ENCODE peak calls at places on chromosomes 4 and X, in five cellular contexts. V is fibroblast of lung, I is IMR-90, G is colonic mucosa, F is astrocyte. X is an unnamed sample.
A peak's percentile ranks its signal among the peaks of the same experiment; 100 is the strongest.

GRCh38 chr4:121784975-121785374 is 16.1 kb upstream of the EXOSC9 start:
- DNase-seq in F (peak; percentile 97), I (peak; percentile 97), V (peak; percentile 89), G (no peak), X (peak; percentile 77)

GRCh38 chr4:7462509-7462971 is 27.8 kb upstream of the PSAPL1 start:
- DNase-seq in G (no peak), I (peak; percentile 2), V (no peak), F (peak; percentile 23), X (peak; percentile 88)

GRCh38 chrX:18887177-18887820 is 96.6 kb downstream of the PHKA2 start:
- DNase-seq in F (no peak), V (peak; percentile 20), I (no peak), G (peak; percentile 52), X (no peak)

GRCh38 chr4:6763330-6763851 is 19.1 kb upstream of the KIAA0232 start:
- DNase-seq in V (no peak), I (no peak), G (peak; percentile 37), F (no peak), X (peak; percentile 90)

GRCh38 chrX:93660575-93660974 is 12.8 kb downstream of the NAP1L3 start:
- DNase-seq in V (no peak), G (no peak), F (no peak), I (no peak), X (no peak)

GRCh38 chr4:186940476-186940875 is 216.8 kb upstream of the FAT1 start:
- DNase-seq in V (no peak), G (no peak), I (no peak), F (no peak), X (no peak)

GRCh38 chrX:70039758-70040157 is 10.0 kb downstream of the AWAT2 start:
- DNase-seq in V (no peak), I (no peak), F (no peak), G (no peak), X (peak; percentile 31)

GRCh38 chr4:80307183-80307735 is 28.3 kb upstream of the CFAP299 start:
- DNase-seq in F (peak; percentile 85), V (no peak), I (peak; percentile 41), G (no peak), X (no peak)

GRCh38 chr4:79576480-79576803 is 168.4 kb upstream of the GK2 start:
- DNase-seq in F (peak; percentile 4), I (peak; percentile 18), V (peak; percentile 57), G (no peak), X (peak; percentile 60)

GRCh38 chrX:42028113-42028512 is 104.8 kb upstream of the CASK start:
- DNase-seq in G (no peak), I (no peak), V (no peak), F (no peak), X (no peak)

GRCh38 chrX:138034136-138034535 is 468.2 kb downstream of the ZIC3 start:
- DNase-seq in V (no peak), I (no peak), F (no peak), G (no peak), X (peak; percentile 51)

GRCh38 chr4:11847161-11847560 is 418.5 kb upstream of the HS3ST1 start:
- DNase-seq in I (no peak), V (peak; percentile 23), F (no peak), G (no peak), X (no peak)

GRCh38 chrX:2451456-2452316 is 49.1 kb downstream of the DHRSX start:
- DNase-seq in V (peak; percentile 56), F (peak; percentile 81), G (no peak), I (peak; percentile 62), X (no peak)

GRCh38 chr4:153205757-153206156 is 1.5 kb downstream of the TRIM2 start:
- DNase-seq in F (peak; percentile 46), I (no peak), G (peak; percentile 90), V (no peak), X (peak; percentile 76)

GRCh38 chrX:136268051-136269048 is 17.1 kb upstream of the MAP7D3 start:
- DNase-seq in I (peak; percentile 50), G (peak; percentile 47), V (peak; percentile 54), F (no peak), X (peak; percentile 67)

GRCh38 chr4:38663021-38663800 is 788 bp upstream of the KLF3 start:
- DNase-seq in G (peak; percentile 45), I (no peak), V (peak; percentile 87), F (no peak), X (no peak)

GRCh38 chr4:60744767-60745166 is 455.4 kb upstream of the ADGRL3 start:
- DNase-seq in G (no peak), V (peak; percentile 8), F (no peak), I (peak; percentile 45), X (peak; percentile 54)

GRCh38 chr4:2341261-2341841 is 77.1 kb downstream of the ZFYVE28 start:
- DNase-seq in F (no peak), I (no peak), G (peak; percentile 14), V (no peak), X (no peak)

GRCh38 chrX:106927023-106927422 is 6.8 kb downstream of the CLDN2 start:
- DNase-seq in G (no peak), F (no peak), I (no peak), V (no peak), X (peak; percentile 14)

GRCh38 chr4:122847931-122848330 is 21.3 kb downstream of the FGF2 start:
- DNase-seq in G (no peak), V (no peak), I (no peak), F (no peak), X (no peak)

GRCh38 chr4:538542-539142 is 37.5 kb downstream of the TMEM271 start:
- DNase-seq in F (no peak), G (no peak), I (no peak), V (no peak), X (no peak)

GRCh38 chr4:5036239-5036638 is 15.0 kb upstream of the STK32B start:
- DNase-seq in V (no peak), G (no peak), F (peak; percentile 70), I (peak; percentile 70), X (peak; percentile 11)

GRCh38 chr4:743463-744211 is 38.0 kb downstream of the PCGF3 start:
- DNase-seq in I (peak; percentile 35), F (no peak), G (no peak), V (peak; percentile 45), X (no peak)

GRCh38 chrX:30301977-30302376 is 7.2 kb downstream of the NR0B1 start:
- DNase-seq in F (peak; percentile 18), I (peak; percentile 43), V (peak; percentile 53), G (no peak), X (peak; percentile 48)

GRCh38 chrX:108285361-108285760 is 152.9 kb downstream of the COL4A6 start:
- DNase-seq in I (no peak), F (no peak), V (no peak), G (no peak), X (no peak)

GRCh38 chr4:161522031-161522430 is 641.8 kb downstream of the FSTL5 start:
- DNase-seq in G (no peak), I (no peak), V (peak; percentile 12), F (peak; percentile 20), X (no peak)

GRCh38 chr4:88600129-88600849 is 8.0 kb downstream of the HERC3 start:
- DNase-seq in V (peak; percentile 67), I (peak; percentile 95), G (no peak), F (peak; percentile 97), X (peak; percentile 89)

GRCh38 chrX:57918750-57919436 is 8.6 kb upstream of the ZXDA start:
- DNase-seq in G (peak; percentile 26), F (no peak), I (peak; percentile 17), V (peak; percentile 35), X (peak; percentile 71)

GRCh38 chr4:149781150-149781549 is 34.5 kb downstream of the IQCM start:
- DNase-seq in F (peak; percentile 87), G (no peak), I (peak; percentile 80), V (peak; percentile 91), X (peak; percentile 72)

GRCh38 chrX:67604979-67605703 is 61.3 kb downstream of the AR start:
- DNase-seq in G (no peak), I (peak; percentile 68), V (peak; percentile 70), F (peak; percentile 91), X (no peak)

GRCh38 chr4:134078230-134078914 is 123.2 kb downstream of the PABPC4L start:
- DNase-seq in G (no peak), I (no peak), F (no peak), V (peak; percentile 1), X (no peak)

GRCh38 chrX:460823-461640 is 74.3 kb upstream of the PPP2R3B start:
- DNase-seq in V (no peak), G (no peak), I (no peak), F (no peak), X (no peak)

GRCh38 chr4:147482281-147482680 is 1.4 kb downstream of the EDNRA start:
- DNase-seq in I (no peak), V (no peak), G (no peak), F (peak; percentile 44), X (peak; percentile 30)
- H3K9ac ChIP-seq in I (peak overlapping the region; percentile 53), V (no peak overlapping the region), G (no peak overlapping the region), F (peak overlapping the region; percentile 87), X (no peak overlapping the region)

GRCh38 chr4:144302704-144303536 is 162.4 kb upstream of the GYPA start:
- DNase-seq in G (no peak), F (no peak), I (no peak), V (no peak), X (no peak)
- H3K27ac ChIP-seq in G (no peak overlapping the region), F (no peak overlapping the region), I (no peak overlapping the region), V (no peak overlapping the region), X (no peak overlapping the region)

GRCh38 chrX:129982300-129983246 is at the start of gene BCORL1:
- DNase-seq in I (peak; percentile 89), V (peak; percentile 93), G (peak; percentile 88), F (peak; percentile 88), X (peak; percentile 88)
- H3K9ac ChIP-seq in I (peak within 1 kb of the TSS; percentile 13), V (peak within 1 kb of the TSS; percentile 7), G (peak within 1 kb of the TSS; percentile 65), F (peak within 1 kb of the TSS; percentile 46), X (no peak within 1 kb of the TSS)

DNA sequence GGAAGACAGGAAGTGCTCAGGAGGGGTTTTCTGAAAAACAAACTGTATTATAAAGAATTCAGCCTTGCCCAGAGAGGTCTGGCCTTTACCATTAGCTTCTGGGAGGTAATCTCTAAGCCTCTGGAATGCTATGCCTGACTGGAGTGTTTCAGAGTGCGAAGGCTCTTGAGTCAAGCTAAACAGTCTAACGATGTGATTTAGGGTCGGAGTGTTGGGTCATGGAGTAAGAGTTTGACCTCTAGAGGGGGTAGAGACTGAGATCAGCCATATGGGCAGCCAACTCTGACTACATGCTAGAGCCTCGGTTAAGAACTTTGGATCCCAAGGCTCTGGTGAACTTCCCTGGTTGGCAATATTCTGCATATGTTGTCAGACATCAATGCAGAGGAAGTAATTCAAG is 15.0 kb downstream of the BOD1L1 start:
- DNase-seq in V (no peak), F (no peak), G (no peak), I (no peak), X (no peak)
- H3K27ac ChIP-seq in V (no peak overlapping the region), F (no peak overlapping the region), G (no peak overlapping the region), I (no peak overlapping the region), X (no peak overlapping the region)

GRCh38 chr4:73929285-73929684 is 52.5 kb downstream of the PF4 start:
- DNase-seq in I (no peak), F (no peak), V (no peak), G (no peak), X (no peak)
- H3K9ac ChIP-seq in I (no peak overlapping the region), F (no peak overlapping the region), V (no peak overlapping the region), G (no peak overlapping the region), X (no peak overlapping the region)